ENCODE peak calls at places on chromosomes 13 and 19, in ten cellular contexts. S is colonic mucosa, V is pancreas, E is astrocyte of the spinal cord, M is sigmoid colon, H is dorsolateral prefrontal cortex, B is spleen, T is LNCaP clone FGC, D is lower leg skin, G is ovary. F is an unnamed sample.

GRCh38 chr19:47356900-47357299 is 7.8 kb downstream of the DHX34 start:
- DNase-seq in E (no peak), T (no peak), S (no peak), M (no peak), H (no peak), G (no peak), V (no peak), D (no peak), B (no peak), F (no peak)

GRCh38 chr19:16473875-16474397 is 2.2 kb upstream of the EPS15L1 start:
- DNase-seq in E (no peak), H (no peak), D (no peak), M (no peak), V (no peak), S (no peak), T (no peak), B (no peak), G (no peak), F (no peak)

GRCh38 chr19:50896591-50897190 is 14.5 kb downstream of the KLK4 start:
- DNase-seq in G (no peak), B (peak), M (no peak), T (peak), V (peak), S (no peak), D (peak), E (no peak), H (no peak), F (no peak)

GRCh38 chr13:52447815-52448552 is 2.5 kb downstream of the VPS36 start:
- DNase-seq in S (no peak), D (no peak), G (no peak), T (no peak), E (no peak), M (no peak), V (no peak), H (no peak), B (no peak), F (no peak)

GRCh38 chr19:632228-633067 is 889 bp downstream of the POLRMT start:
- DNase-seq in E (peak), T (no peak), G (no peak), D (no peak), V (no peak), S (peak), B (no peak), H (no peak), M (no peak), F (no peak)

GRCh38 chr13:75217949-75218348 is 264.0 kb downstream of the TBC1D4 start:
- DNase-seq in H (no peak), V (no peak), G (no peak), T (no peak), E (peak), M (no peak), B (no peak), S (no peak), D (no peak), F (no peak)

GRCh38 chr19:47315125-47315821 is 5.6 kb downstream of the C5AR1 start:
- DNase-seq in M (peak), D (peak), T (no peak), B (peak), E (peak), V (no peak), H (peak), S (peak), G (no peak), F (no peak)

GRCh38 chr19:27774827-27775226 is 1438.1 kb downstream of the UQCRFS1 start:
- DNase-seq in V (no peak), G (no peak), T (no peak), S (no peak), D (no peak), M (no peak), B (no peak), H (no peak), E (no peak), F (no peak)

GRCh38 chr13:99439850-99440604 is 61.2 kb upstream of the TM9SF2 start:
- DNase-seq in G (no peak), T (no peak), B (no peak), D (no peak), S (no peak), E (no peak), M (no peak), V (no peak), H (no peak), F (no peak)

GRCh38 chr13:76944457-76944856 is 3.9 kb upstream of the ACOD1 start:
- DNase-seq in H (no peak), B (no peak), G (no peak), V (no peak), D (no peak), E (peak), T (no peak), S (no peak), M (no peak), F (no peak)

GRCh38 chr19:35645680-35646511 is 2.2 kb upstream of the COX6B1 start:
- DNase-seq in E (no peak), D (no peak), T (no peak), G (no peak), B (no peak), V (no peak), S (no peak), H (no peak), M (no peak), F (no peak)

GRCh38 chr13:46146898-46147297 is 35.1 kb downstream of the LCP1 start:
- DNase-seq in G (no peak), T (no peak), D (no peak), V (no peak), H (peak), S (no peak), B (no peak), M (no peak), E (no peak), F (no peak)

GRCh38 chr13:72728290-72728605 is 525 bp downstream of the BORA start:
- DNase-seq in D (no peak), T (no peak), S (no peak), H (no peak), E (no peak), M (no peak), G (no peak), V (no peak), B (no peak), F (no peak)

GRCh38 chr19:48059331-48059730 is 15.5 kb upstream of the CABP5 start:
- DNase-seq in G (no peak), M (peak), E (no peak), S (no peak), B (no peak), T (no peak), H (no peak), D (no peak), V (no peak), F (peak)

GRCh38 chr13:77595166-77595810 is 59.8 kb downstream of the SCEL start:
- DNase-seq in E (no peak), H (no peak), G (no peak), D (no peak), B (no peak), V (no peak), M (no peak), S (no peak), T (no peak), F (no peak)

GRCh38 chr13:97459215-97459772 is 25.3 kb downstream of the RAP2A start:
- DNase-seq in T (no peak), G (no peak), V (no peak), D (no peak), H (no peak), M (no peak), S (no peak), B (no peak), E (no peak), F (peak)

GRCh38 chr13:35909837-35910236 is 221.3 kb downstream of the DCLK1 start:
- DNase-seq in E (no peak), M (no peak), G (no peak), T (no peak), V (no peak), D (no peak), S (no peak), B (no peak), H (no peak), F (no peak)

GRCh38 chr19:18478545-18479311 is 40.8 kb upstream of the ISYNA1 start:
- DNase-seq in E (peak), D (peak), H (no peak), G (peak), B (peak), S (peak), V (no peak), T (no peak), M (peak), F (peak)

GRCh38 chr13:21104199-21105019 is 43.0 kb upstream of the LATS2 start:
- DNase-seq in M (no peak), S (no peak), B (no peak), V (no peak), D (no peak), H (no peak), E (no peak), G (no peak), T (no peak), F (no peak)

GRCh38 chr13:37918116-37919100 is 48.8 kb upstream of the TRPC4 start:
- DNase-seq in T (no peak), M (no peak), D (no peak), G (no peak), S (no peak), B (no peak), E (no peak), H (no peak), V (no peak), F (no peak)

GRCh38 chr19:13526552-13526951 is 20.3 kb upstream of the CACNA1A start:
- DNase-seq in S (no peak), E (no peak), B (no peak), T (no peak), G (no peak), M (no peak), H (no peak), D (no peak), V (no peak), F (no peak)

GRCh38 chr13:91216928-91217700 is 130.4 kb upstream of the MIR17HG start:
- DNase-seq in V (no peak), B (no peak), T (no peak), M (no peak), D (no peak), E (no peak), S (no peak), G (no peak), H (no peak), F (no peak)

GRCh38 chr13:99465454-99465853 is 35.8 kb upstream of the TM9SF2 start:
- DNase-seq in V (no peak), E (no peak), M (no peak), S (no peak), D (no peak), B (no peak), T (no peak), H (no peak), G (no peak), F (no peak)

GRCh38 chr19:54905908-54906511 is at the start of gene NCR1:
- DNase-seq in H (no peak), M (no peak), S (no peak), D (no peak), G (no peak), V (no peak), B (peak), T (no peak), E (no peak), F (peak)

GRCh38 chr13:50323440-50324070 is 308.3 kb downstream of the KCNRG start:
- DNase-seq in S (no peak), T (no peak), V (no peak), G (no peak), M (no peak), B (no peak), E (peak), D (no peak), H (no peak), F (no peak)

GRCh38 chr19:616276-616675 is 17.1 kb downstream of the POLRMT start:
- DNase-seq in T (no peak), D (no peak), S (no peak), H (no peak), B (no peak), M (no peak), V (no peak), G (no peak), E (no peak), F (no peak)

GRCh38 chr13:46553886-46554855 is 1.2 kb downstream of the LRCH1 start:
- DNase-seq in G (peak), E (peak), T (no peak), B (peak), V (peak), H (peak), M (peak), S (peak), D (peak), F (peak)

DNA sequence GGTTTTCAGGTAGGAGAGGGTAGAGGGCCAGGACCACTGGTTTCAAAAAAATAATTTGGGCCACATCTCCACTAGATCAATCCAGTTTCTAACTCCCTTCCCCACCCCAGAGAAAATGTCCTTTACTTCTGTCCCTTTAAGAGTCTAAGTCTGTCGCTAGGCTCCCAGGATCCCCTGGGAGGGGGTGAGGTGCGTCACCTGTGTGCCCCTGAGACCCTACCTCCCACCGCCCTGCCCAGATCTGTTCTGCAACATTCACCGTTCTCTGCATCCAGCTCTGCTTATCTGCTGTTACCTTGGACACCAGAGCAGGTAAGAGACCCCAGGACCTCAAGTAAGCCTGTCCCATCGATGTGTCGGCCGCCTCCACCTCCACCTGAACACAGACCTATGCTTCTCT is at the start of gene GFY:
- DNase-seq in T (no peak), M (no peak), H (no peak), S (no peak), V (no peak), B (no peak), E (no peak), D (no peak), G (no peak), F (no peak)
- H3K4me3 ChIP-seq in T (no peak), M (no peak), H (no peak), S (no peak), V (no peak), B (no peak), E (no peak), D (no peak), G (no peak), F (no peak)

GRCh38 chr19:2790557-2791271 is 5.4 kb downstream of the THOP1 start:
- DNase-seq in H (no peak), V (no peak), T (no peak), E (no peak), S (no peak), D (no peak), B (no peak), M (no peak), G (peak), F (no peak)
- H3K4me3 ChIP-seq in H (no peak), V (no peak), T (no peak), E (no peak), S (no peak), D (no peak), B (no peak), M (no peak), G (no peak), F (no peak)

DNA sequence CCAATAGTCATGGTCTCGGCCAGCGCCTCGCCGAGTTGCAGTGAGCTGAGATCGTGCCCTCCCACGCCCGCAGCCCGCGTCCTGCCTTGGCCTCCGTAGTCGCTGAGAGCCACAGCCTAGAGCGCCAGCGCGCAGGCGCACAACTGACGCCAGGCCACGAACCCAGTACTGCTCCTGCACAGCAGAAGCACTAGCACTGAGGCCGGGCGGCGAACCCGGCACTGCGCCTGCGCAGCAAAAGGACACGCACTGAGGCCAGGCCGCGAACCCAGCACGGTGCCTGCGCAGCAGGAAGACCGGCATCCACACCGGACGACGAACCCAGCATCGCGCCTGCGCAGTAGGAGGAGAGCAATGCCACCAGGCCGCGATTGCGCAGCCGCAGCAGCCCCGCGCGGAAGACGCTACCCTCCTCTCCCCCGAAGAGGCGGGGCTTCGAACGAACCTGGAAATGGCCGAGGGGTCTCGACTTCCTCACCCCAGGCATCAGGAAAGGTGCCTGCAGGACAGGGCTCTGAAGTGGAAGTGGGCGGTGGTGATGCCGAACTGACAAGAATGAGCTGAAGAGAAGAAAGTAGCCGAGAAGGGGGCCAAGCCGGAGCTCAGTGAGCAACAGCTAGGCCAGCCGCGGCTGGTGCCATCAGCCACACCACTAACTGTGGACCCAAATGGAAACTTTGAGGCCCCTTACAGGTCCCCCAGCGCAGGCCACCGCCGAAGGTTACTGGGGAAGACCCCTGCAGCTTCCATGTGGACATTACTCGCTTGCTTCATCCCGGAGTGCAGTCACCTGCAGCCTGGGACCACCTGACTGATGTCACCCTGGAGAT is 7.5 kb downstream of the F10 start:
- DNase-seq in D (no peak), H (no peak), V (no peak), T (no peak), M (no peak), S (no peak), G (peak), E (no peak), B (peak), F (peak)
- H3K4me3 ChIP-seq in D (no peak), H (no peak), V (peak), T (no peak), M (peak), S (no peak), G (no peak), E (peak), B (peak), F (peak)

GRCh38 chr19:8484331-8484894 is 18.0 kb downstream of the PRAM1 start:
- DNase-seq in E (no peak), S (peak), T (no peak), D (peak), H (no peak), M (no peak), V (peak), B (peak), G (no peak), F (no peak)

GRCh38 chr19:8485561-8486371 is 16.7 kb downstream of the PRAM1 start:
- DNase-seq in B (peak), D (no peak), E (no peak), G (no peak), H (no peak), T (no peak), M (no peak), V (peak), S (no peak), F (no peak)

GRCh38 chr19:8488351-8488750 is 14.1 kb downstream of the PRAM1 start:
- DNase-seq in M (no peak), D (no peak), V (peak), S (no peak), T (no peak), B (peak), H (no peak), E (no peak), G (no peak), F (no peak)

GRCh38 chr19:8487137-8487851 is 15.1 kb downstream of the PRAM1 start:
- DNase-seq in B (peak), S (no peak), V (peak), H (peak), T (no peak), E (no peak), D (no peak), M (no peak), G (no peak), F (no peak)

DNA sequence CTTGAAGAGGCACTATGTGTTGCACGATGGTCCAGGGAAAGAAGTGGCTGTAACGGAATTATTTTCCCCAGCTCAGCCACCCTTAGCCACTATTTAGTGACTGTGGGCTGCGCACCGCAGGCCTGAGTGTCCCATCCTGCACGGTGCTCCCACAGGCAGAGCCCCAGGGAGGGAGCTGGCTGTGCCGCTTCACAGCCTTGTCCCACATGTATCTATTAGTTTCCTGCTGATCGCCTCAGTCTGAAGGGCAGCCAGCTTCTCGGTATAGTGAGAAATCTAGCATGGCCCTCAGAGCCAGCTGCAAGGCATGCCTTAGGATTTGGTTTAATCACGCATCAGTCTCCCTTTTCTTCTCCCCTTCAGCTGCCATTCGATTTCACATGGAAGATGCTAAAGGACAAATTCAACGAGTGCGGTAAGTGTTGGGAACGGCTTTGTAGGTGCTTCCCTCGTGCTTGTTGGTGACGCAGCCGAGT is 15.7 kb downstream of the PRAM1 start:
- DNase-seq in G (no peak), T (no peak), E (no peak), D (no peak), V (peak), B (peak), M (no peak), S (no peak), H (no peak), F (no peak)
- H3K4me3 ChIP-seq in G (no peak), T (no peak), E (no peak), D (no peak), V (no peak), B (no peak), M (no peak), S (no peak), H (no peak), F (no peak)

GRCh38 chr19:9494096-9494495 is 4.3 kb downstream of the ZNF560 start:
- DNase-seq in H (no peak), B (no peak), E (no peak), D (no peak), G (no peak), T (no peak), S (no peak), V (no peak), M (no peak), F (no peak)

GRCh38 chr19:9500796-9501195 is 2.4 kb upstream of the ZNF560 start:
- DNase-seq in M (no peak), S (no peak), G (no peak), B (no peak), H (no peak), V (no peak), T (no peak), E (no peak), D (no peak), F (no peak)

DNA sequence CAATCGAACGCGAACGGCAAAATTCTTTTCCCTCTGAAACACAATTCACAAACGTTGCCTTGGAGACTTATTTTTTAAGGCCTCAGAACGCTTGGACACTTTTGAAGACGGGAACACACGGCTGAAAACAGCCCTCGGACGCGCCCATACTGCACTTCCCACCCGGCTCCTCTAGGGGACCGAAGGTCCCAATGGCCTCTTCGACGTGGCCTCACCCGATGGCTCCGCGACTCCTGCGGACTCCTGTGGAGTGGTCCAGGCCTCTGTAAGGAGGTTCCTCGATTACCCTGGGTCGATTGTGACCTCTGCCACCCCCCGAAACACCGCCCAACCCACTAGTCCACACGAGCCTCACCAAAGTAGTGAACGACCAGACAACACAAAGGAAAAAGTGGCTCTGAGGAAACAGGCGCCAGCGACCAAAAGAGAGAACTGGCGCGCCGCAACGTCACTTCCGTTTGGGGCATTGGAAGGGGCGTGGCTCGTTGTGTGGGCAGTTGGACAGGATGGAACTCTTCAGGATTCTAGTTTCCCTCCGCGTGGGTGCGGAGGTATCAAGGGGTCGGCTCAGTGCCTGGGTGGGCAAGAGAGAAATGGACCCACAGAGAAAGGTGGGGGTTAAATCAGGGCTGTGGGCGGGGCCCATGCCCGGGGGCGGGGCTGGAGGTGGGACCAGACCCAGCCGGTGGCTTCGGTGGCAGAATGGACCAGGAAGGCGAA is at the start of gene ZNF560:
- DNase-seq in T (no peak), S (no peak), M (no peak), V (no peak), E (peak), B (no peak), G (no peak), D (no peak), H (no peak), F (no peak)
- H3K4me3 ChIP-seq in T (peak), S (no peak), M (no peak), V (no peak), E (peak), B (no peak), G (no peak), D (no peak), H (no peak), F (no peak)

DNA sequence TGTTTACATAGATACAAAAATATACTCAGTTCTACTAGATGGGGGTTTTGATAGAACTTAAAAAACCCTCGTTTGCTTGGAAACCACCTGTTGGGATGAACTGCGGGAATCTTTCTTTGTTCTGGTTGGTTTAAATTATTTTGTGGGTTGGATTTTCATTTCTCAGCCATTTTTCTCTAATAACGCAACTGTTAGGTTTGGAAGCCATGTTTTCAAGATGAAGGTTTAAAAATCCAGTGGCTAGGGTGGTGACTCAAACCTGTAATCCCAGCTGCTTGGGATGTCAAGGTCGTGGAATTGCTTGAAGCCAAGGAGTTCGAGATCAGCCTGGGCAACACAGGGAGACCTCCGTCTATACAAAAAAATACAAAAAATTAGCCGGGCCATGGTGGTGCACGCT is 1.6 kb downstream of the URI1 start:
- DNase-seq in E (no peak), G (no peak), T (no peak), M (no peak), D (no peak), S (no peak), B (no peak), V (no peak), H (no peak), F (no peak)
- H3K4me3 ChIP-seq in E (no peak), G (no peak), T (peak), M (no peak), D (no peak), S (peak), B (peak), V (no peak), H (peak), F (peak)